ENCODE peak calls at places on chromosomes 4 and X, in nine cellular contexts. One of them, this sample, is unnamed.

GRCh38 chr4:616911-617643 is 8.3 kb upstream of the PDE6B start:
- DNase-seq in CD14-positive monocyte: peak
- DNase-seq in endothelial cell: no peak
- DNase-seq in progenitor cell of endocrine pancreas: no peak
- DNase-seq in CD8-positive, alpha-beta T cell: no peak
- DNase-seq in kidney: no peak
- DNase-seq in MM.1S: no peak
- DNase-seq in AG10803: no peak
- DNase-seq in testis: no peak
- DNase-seq in this sample: peak

GRCh38 chr4:48197643-48198237 is 63.7 kb upstream of the TXK start:
- DNase-seq in kidney: no peak
- DNase-seq in AG10803: no peak
- DNase-seq in testis: no peak
- DNase-seq in MM.1S: no peak
- DNase-seq in endothelial cell: no peak
- DNase-seq in progenitor cell of endocrine pancreas: no peak
- DNase-seq in CD14-positive monocyte: no peak
- DNase-seq in CD8-positive, alpha-beta T cell: no peak
- DNase-seq in this sample: no peak

GRCh38 chr4:139800082-139800481 is 134.5 kb downstream of the MGST2 start:
- DNase-seq in CD14-positive monocyte: no peak
- DNase-seq in MM.1S: no peak
- DNase-seq in kidney: no peak
- DNase-seq in AG10803: no peak
- DNase-seq in progenitor cell of endocrine pancreas: no peak
- DNase-seq in endothelial cell: no peak
- DNase-seq in CD8-positive, alpha-beta T cell: no peak
- DNase-seq in testis: no peak
- DNase-seq in this sample: no peak

GRCh38 chr4:102586644-102587021 is 85.5 kb downstream of the NFKB1 start:
- DNase-seq in kidney: no peak
- DNase-seq in endothelial cell: no peak
- DNase-seq in CD8-positive, alpha-beta T cell: peak
- DNase-seq in progenitor cell of endocrine pancreas: no peak
- DNase-seq in CD14-positive monocyte: no peak
- DNase-seq in testis: no peak
- DNase-seq in AG10803: no peak
- DNase-seq in MM.1S: peak
- DNase-seq in this sample: no peak

GRCh38 chr4:97235516-97235915 is 907.8 kb downstream of the STPG2 start:
- DNase-seq in progenitor cell of endocrine pancreas: no peak
- DNase-seq in AG10803: no peak
- DNase-seq in CD8-positive, alpha-beta T cell: no peak
- DNase-seq in CD14-positive monocyte: no peak
- DNase-seq in MM.1S: no peak
- DNase-seq in kidney: no peak
- DNase-seq in endothelial cell: no peak
- DNase-seq in testis: no peak
- DNase-seq in this sample: no peak

GRCh38 chr4:169115897-169116254 is 105.8 kb upstream of the CBR4 start:
- DNase-seq in endothelial cell: no peak
- DNase-seq in progenitor cell of endocrine pancreas: no peak
- DNase-seq in kidney: no peak
- DNase-seq in MM.1S: no peak
- DNase-seq in testis: no peak
- DNase-seq in AG10803: peak
- DNase-seq in CD8-positive, alpha-beta T cell: no peak
- DNase-seq in CD14-positive monocyte: no peak
- DNase-seq in this sample: no peak

GRCh38 chrX:151370906-151371305 is 26.1 kb upstream of the VMA21 start:
- DNase-seq in kidney: no peak
- DNase-seq in CD14-positive monocyte: no peak
- DNase-seq in testis: no peak
- DNase-seq in AG10803: no peak
- DNase-seq in MM.1S: no peak
- DNase-seq in CD8-positive, alpha-beta T cell: no peak
- DNase-seq in endothelial cell: peak
- DNase-seq in progenitor cell of endocrine pancreas: peak
- DNase-seq in this sample: no peak

GRCh38 chr4:128384765-128385164 is 97.2 kb upstream of the PGRMC2 start:
- DNase-seq in CD8-positive, alpha-beta T cell: no peak
- DNase-seq in testis: no peak
- DNase-seq in AG10803: no peak
- DNase-seq in MM.1S: no peak
- DNase-seq in endothelial cell: no peak
- DNase-seq in progenitor cell of endocrine pancreas: no peak
- DNase-seq in kidney: no peak
- DNase-seq in CD14-positive monocyte: no peak
- DNase-seq in this sample: no peak

GRCh38 chr4:23814606-23815005 is 75.2 kb downstream of the PPARGC1A start:
- DNase-seq in progenitor cell of endocrine pancreas: no peak
- DNase-seq in CD14-positive monocyte: no peak
- DNase-seq in kidney: no peak
- DNase-seq in MM.1S: no peak
- DNase-seq in testis: no peak
- DNase-seq in CD8-positive, alpha-beta T cell: no peak
- DNase-seq in AG10803: peak
- DNase-seq in endothelial cell: no peak
- DNase-seq in this sample: no peak

GRCh38 chr4:97507587-97508245 is 635.6 kb downstream of the STPG2 start:
- DNase-seq in kidney: no peak
- DNase-seq in CD8-positive, alpha-beta T cell: no peak
- DNase-seq in AG10803: no peak
- DNase-seq in CD14-positive monocyte: no peak
- DNase-seq in MM.1S: no peak
- DNase-seq in progenitor cell of endocrine pancreas: no peak
- DNase-seq in endothelial cell: no peak
- DNase-seq in testis: no peak
- DNase-seq in this sample: no peak

GRCh38 chrX:124217289-124218251 is 114.9 kb upstream of the TEX13D start:
- DNase-seq in CD14-positive monocyte: no peak
- DNase-seq in endothelial cell: peak
- DNase-seq in testis: peak
- DNase-seq in CD8-positive, alpha-beta T cell: peak
- DNase-seq in AG10803: peak
- DNase-seq in kidney: no peak
- DNase-seq in MM.1S: peak
- DNase-seq in progenitor cell of endocrine pancreas: no peak
- DNase-seq in this sample: no peak

GRCh38 chrX:75623535-75623934 is 100.7 kb upstream of the ZDHHC15 start:
- DNase-seq in testis: peak
- DNase-seq in CD8-positive, alpha-beta T cell: no peak
- DNase-seq in progenitor cell of endocrine pancreas: no peak
- DNase-seq in endothelial cell: peak
- DNase-seq in kidney: no peak
- DNase-seq in AG10803: no peak
- DNase-seq in MM.1S: no peak
- DNase-seq in CD14-positive monocyte: no peak
- DNase-seq in this sample: no peak

GRCh38 chrX:130786030-130786429 is 117.0 kb downstream of the ENOX2 start:
- DNase-seq in testis: no peak
- DNase-seq in MM.1S: no peak
- DNase-seq in CD14-positive monocyte: no peak
- DNase-seq in kidney: no peak
- DNase-seq in endothelial cell: no peak
- DNase-seq in CD8-positive, alpha-beta T cell: no peak
- DNase-seq in AG10803: no peak
- DNase-seq in progenitor cell of endocrine pancreas: no peak
- DNase-seq in this sample: no peak

DNA sequence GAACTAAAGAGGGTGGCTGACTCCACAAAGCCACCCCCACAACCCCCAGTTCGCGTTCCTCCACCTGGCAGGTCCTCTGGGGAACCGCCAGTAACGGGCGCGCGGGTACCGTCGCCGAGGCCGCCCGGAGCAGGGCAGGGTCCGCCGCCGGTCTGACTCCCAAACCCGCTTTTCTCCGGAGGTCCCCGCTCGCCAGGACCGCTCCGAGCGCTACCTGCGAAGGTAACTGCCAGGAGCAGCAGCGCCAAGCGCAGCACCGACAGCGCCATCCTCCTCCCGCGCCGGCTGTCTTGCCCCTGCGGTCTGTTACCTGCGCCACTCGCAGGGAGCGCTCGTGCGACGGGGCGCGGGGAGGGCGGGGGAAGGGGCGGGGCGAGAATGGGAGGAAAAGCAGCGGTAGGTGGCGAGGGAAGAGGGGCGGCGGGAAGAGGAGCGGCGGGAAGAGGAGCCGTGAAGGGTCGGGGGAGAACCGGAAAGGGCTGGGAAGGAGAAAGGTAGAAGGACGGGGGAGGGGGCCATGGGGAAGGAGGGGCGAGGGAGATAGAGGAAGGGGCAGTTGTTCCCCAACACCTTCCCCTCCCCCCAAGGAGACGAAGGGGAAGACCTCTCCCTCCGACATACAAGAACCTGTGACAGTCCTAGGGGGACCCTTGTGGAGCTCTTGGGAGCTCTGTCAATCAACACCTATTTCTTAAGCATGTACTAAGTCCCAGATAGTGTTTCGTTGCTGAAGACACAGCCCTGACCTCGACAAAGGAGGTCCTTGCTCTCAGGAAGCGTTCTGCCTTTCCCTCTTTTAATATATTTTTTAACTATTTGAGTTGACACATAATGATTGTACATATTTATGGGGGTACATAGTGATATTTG is at the start of gene SPINK2:
- DNase-seq in progenitor cell of endocrine pancreas: peak
- DNase-seq in kidney: peak
- DNase-seq in testis: peak
- DNase-seq in MM.1S: peak
- DNase-seq in endothelial cell: peak
- DNase-seq in AG10803: no peak
- DNase-seq in CD8-positive, alpha-beta T cell: peak
- DNase-seq in CD14-positive monocyte: no peak
- DNase-seq in this sample: peak
- TF ChIP-seq CTCF in progenitor cell of endocrine pancreas: peak
- TF ChIP-seq CTCF in kidney: no peak
- TF ChIP-seq CTCF in testis: no peak
- TF ChIP-seq CTCF in MM.1S: peak
- TF ChIP-seq CTCF in endothelial cell: no peak
- TF ChIP-seq CTCF in AG10803: no peak
- TF ChIP-seq CTCF in CD8-positive, alpha-beta T cell: no peak
- TF ChIP-seq CTCF in CD14-positive monocyte: no peak
- TF ChIP-seq CTCF in this sample: peak

GRCh38 chr4:179325181-179325580 is 1882.9 kb upstream of the AGA start:
- DNase-seq in CD8-positive, alpha-beta T cell: no peak
- DNase-seq in testis: no peak
- DNase-seq in endothelial cell: no peak
- DNase-seq in CD14-positive monocyte: no peak
- DNase-seq in kidney: no peak
- DNase-seq in progenitor cell of endocrine pancreas: no peak
- DNase-seq in MM.1S: no peak
- DNase-seq in AG10803: no peak
- DNase-seq in this sample: no peak
- TF ChIP-seq CTCF in CD8-positive, alpha-beta T cell: no peak
- TF ChIP-seq CTCF in testis: no peak
- TF ChIP-seq CTCF in endothelial cell: no peak
- TF ChIP-seq CTCF in CD14-positive monocyte: no peak
- TF ChIP-seq CTCF in kidney: no peak
- TF ChIP-seq CTCF in progenitor cell of endocrine pancreas: no peak
- TF ChIP-seq CTCF in MM.1S: no peak
- TF ChIP-seq CTCF in AG10803: no peak
- TF ChIP-seq CTCF in this sample: no peak

DNA sequence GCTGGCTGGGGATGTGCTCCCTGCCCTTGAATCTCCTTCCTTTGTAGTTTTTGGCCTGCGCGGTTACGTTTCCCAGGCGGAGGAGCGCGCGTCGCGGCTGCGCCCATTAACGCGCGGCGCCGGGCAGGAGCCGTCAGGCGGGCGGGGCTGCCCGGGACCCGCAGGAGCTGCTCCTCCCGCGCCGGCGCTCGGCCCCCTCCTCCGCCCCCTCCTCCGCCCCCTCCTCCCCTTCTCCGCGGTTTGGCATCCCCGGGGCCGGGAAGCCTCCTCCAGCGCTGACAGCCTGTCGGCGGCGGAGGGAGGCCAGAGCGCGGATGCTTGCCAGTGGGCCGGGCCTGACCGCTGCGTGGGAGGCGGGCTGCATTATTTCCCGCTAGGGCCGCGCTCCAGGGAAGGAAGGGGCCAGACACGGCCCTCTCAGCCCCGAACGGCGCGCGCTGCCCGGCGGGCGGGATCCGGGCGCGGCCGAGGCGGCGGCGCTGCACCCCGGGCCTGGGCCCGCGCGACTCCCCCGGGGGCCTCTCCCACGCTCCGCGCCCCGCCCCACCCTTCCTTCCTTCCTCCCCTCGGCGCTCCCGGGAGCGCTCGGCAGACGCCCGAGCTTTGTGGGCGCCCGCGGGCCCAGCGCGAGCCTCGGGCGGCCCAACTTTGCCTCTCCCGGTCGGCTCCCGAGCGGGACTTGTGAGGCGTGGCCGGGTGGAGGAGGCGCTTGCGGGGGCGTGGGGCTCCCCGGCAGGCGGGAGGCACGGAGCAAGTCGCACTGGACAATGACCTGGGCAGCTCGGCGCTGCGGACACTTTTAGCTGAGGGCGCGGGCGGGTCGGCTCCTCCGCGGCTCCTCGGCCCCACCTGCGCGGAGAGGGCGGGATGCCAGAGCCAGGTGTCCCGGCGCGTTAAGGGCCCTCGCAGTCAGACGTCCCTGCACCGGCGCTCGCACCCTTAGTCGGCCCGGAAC is at the start of gene DCLK2:
- DNase-seq in MM.1S: peak
- DNase-seq in kidney: peak
- DNase-seq in AG10803: peak
- DNase-seq in testis: peak
- DNase-seq in progenitor cell of endocrine pancreas: peak
- DNase-seq in CD14-positive monocyte: no peak
- DNase-seq in endothelial cell: peak
- DNase-seq in CD8-positive, alpha-beta T cell: no peak
- DNase-seq in this sample: peak
- TF ChIP-seq CTCF in MM.1S: no peak
- TF ChIP-seq CTCF in kidney: no peak
- TF ChIP-seq CTCF in AG10803: no peak
- TF ChIP-seq CTCF in testis: no peak
- TF ChIP-seq CTCF in progenitor cell of endocrine pancreas: no peak
- TF ChIP-seq CTCF in CD14-positive monocyte: no peak
- TF ChIP-seq CTCF in endothelial cell: no peak
- TF ChIP-seq CTCF in CD8-positive, alpha-beta T cell: no peak
- TF ChIP-seq CTCF in this sample: no peak

GRCh38 chrX:54788446-54788845 is 9.6 kb downstream of the ITIH6 start:
- DNase-seq in kidney: no peak
- DNase-seq in testis: no peak
- DNase-seq in CD14-positive monocyte: no peak
- DNase-seq in AG10803: no peak
- DNase-seq in MM.1S: no peak
- DNase-seq in endothelial cell: no peak
- DNase-seq in progenitor cell of endocrine pancreas: no peak
- DNase-seq in CD8-positive, alpha-beta T cell: no peak
- DNase-seq in this sample: no peak

GRCh38 chrX:54785901-54786300 is 12.2 kb downstream of the ITIH6 start:
- DNase-seq in CD8-positive, alpha-beta T cell: no peak
- DNase-seq in kidney: no peak
- DNase-seq in AG10803: peak
- DNase-seq in progenitor cell of endocrine pancreas: no peak
- DNase-seq in CD14-positive monocyte: no peak
- DNase-seq in endothelial cell: peak
- DNase-seq in testis: peak
- DNase-seq in MM.1S: no peak
- DNase-seq in this sample: no peak

DNA sequence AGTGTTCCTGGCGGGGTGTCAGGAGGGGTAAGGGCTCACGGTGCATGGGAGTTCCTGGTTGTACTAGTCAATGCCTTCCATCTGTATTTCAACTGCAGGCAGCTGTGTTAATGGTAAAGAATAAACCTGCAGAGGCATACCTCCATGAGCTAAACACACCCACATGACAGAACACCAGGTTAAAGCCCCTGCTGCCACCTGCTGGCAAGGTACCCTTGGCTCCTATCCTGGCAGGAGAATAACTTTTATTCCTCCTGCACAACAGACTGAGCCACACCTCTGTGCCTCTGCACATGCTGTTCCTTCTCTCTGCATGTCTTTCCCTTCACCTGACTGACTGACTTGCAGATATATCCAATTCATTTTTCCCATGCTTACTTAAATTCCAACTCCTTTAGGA is 11.1 kb downstream of the ITIH6 start:
- DNase-seq in endothelial cell: no peak
- DNase-seq in AG10803: no peak
- DNase-seq in CD8-positive, alpha-beta T cell: peak
- DNase-seq in kidney: no peak
- DNase-seq in progenitor cell of endocrine pancreas: no peak
- DNase-seq in MM.1S: peak
- DNase-seq in testis: no peak
- DNase-seq in CD14-positive monocyte: no peak
- DNase-seq in this sample: no peak
- TF ChIP-seq CTCF in endothelial cell: no peak
- TF ChIP-seq CTCF in AG10803: no peak
- TF ChIP-seq CTCF in CD8-positive, alpha-beta T cell: peak
- TF ChIP-seq CTCF in kidney: no peak
- TF ChIP-seq CTCF in progenitor cell of endocrine pancreas: peak
- TF ChIP-seq CTCF in MM.1S: peak
- TF ChIP-seq CTCF in testis: no peak
- TF ChIP-seq CTCF in CD14-positive monocyte: no peak
- TF ChIP-seq CTCF in this sample: peak